ENCODE peak calls at places on chromosomes 1 and 21, in five cellular contexts. P is fibroblast of mammary gland, X is C1 segment of cervical spinal cord, S is T follicular helper cell, Z is choroid plexus epithelial cell. V is an unnamed sample.

GRCh38 chr1:153532161-153532560 is 3.6 kb downstream of the S100A6 start:
- DNase-seq in P (no peak), X (no peak), S (no peak), Z (no peak), V (peak)

GRCh38 chr21:43645414-43645891 is 13.8 kb downstream of the HSF2BP start:
- DNase-seq in P (peak), X (no peak), S (no peak), Z (peak), V (no peak)

GRCh38 chr1:92945748-92946270 is 15.5 kb downstream of the DIPK1A start:
- DNase-seq in P (no peak), X (no peak), S (no peak), Z (no peak), V (no peak)

GRCh38 chr1:38028105-38028591 is 15.6 kb downstream of the UTP11 start:
- DNase-seq in P (peak), X (no peak), S (no peak), Z (no peak), V (no peak)

GRCh38 chr21:35404247-35404646 is 355.1 kb upstream of the RUNX1 start:
- DNase-seq in P (no peak), X (no peak), S (no peak), Z (no peak), V (no peak)

GRCh38 chr1:18972531-18972930 is 16.1 kb upstream of the IFFO2 start:
- DNase-seq in P (peak), X (no peak), S (no peak), Z (peak), V (peak)

GRCh38 chr1:214550339-214551051 is 907 bp downstream of the PTPN14 start:
- DNase-seq in P (no peak), X (no peak), S (no peak), Z (no peak), V (no peak)

GRCh38 chr1:167661527-167662436 is 31.8 kb downstream of the RCSD1 start:
- DNase-seq in P (peak), X (no peak), S (no peak), Z (peak), V (no peak)

GRCh38 chr1:25906644-25907300 is 553 bp upstream of the STMN1 start:
- DNase-seq in P (no peak), X (no peak), S (peak), Z (no peak), V (peak)

GRCh38 chr1:94490556-94490955 is 51.0 kb downstream of the F3 start:
- DNase-seq in P (no peak), X (no peak), S (no peak), Z (no peak), V (no peak)

GRCh38 chr21:41711416-41712023 is 55.3 kb downstream of the RIPK4 start:
- DNase-seq in P (no peak), X (no peak), S (no peak), Z (no peak), V (no peak)

GRCh38 chr1:72485786-72486185 is 203.4 kb upstream of the NEGR1 start:
- DNase-seq in P (peak), X (no peak), S (no peak), Z (no peak), V (no peak)

V was measured in T-helper 9 cell.